ENCODE peak calls at places on chromosome 20, in seven cellular contexts. N is ovary; K is A549; P is uterus; W is kidney; S is CD8-positive, alpha-beta T cell; O is PC-9. E is an unnamed sample.

GRCh38 chr20:11952621-11953020 is 34.9 kb downstream of the BTBD3 start:
- DNase-seq in N (no peak), K (no peak), P (no peak), W (no peak), S (no peak), O (no peak), E (no peak)

GRCh38 chr20:62655291-62656204 is 13.2 kb downstream of the SLCO4A1 start:
- DNase-seq in N (peak), K (no peak), P (peak), W (no peak), S (no peak), O (no peak), E (no peak)

GRCh38 chr20:59185809-59186208 is 22.2 kb downstream of the ZNF831 start:
- DNase-seq in N (no peak), K (no peak), P (no peak), W (no peak), S (no peak), O (no peak), E (no peak)

GRCh38 chr20:35305682-35306556 is 13.7 kb upstream of the FAM83C start:
- DNase-seq in N (no peak), K (peak), P (no peak), W (peak), S (peak), O (peak), E (no peak)

GRCh38 chr20:52372169-52372568 is 180.6 kb upstream of the ZFP64 start:
- DNase-seq in N (no peak), K (no peak), P (no peak), W (no peak), S (no peak), O (no peak), E (no peak)

GRCh38 chr20:34999021-34999451 is 43.4 kb downstream of the MYH7B start:
- DNase-seq in N (no peak), K (no peak), P (no peak), W (no peak), S (no peak), O (no peak), E (no peak)

GRCh38 chr20:48295966-48296421 is 510.7 kb upstream of the SULF2 start:
- DNase-seq in N (no peak), K (no peak), P (peak), W (no peak), S (no peak), O (peak), E (no peak)

GRCh38 chr20:19819149-19819548 is 61.1 kb downstream of the RIN2 start:
- DNase-seq in N (no peak), K (no peak), P (no peak), W (no peak), S (no peak), O (no peak), E (no peak)

GRCh38 chr20:19764207-19764606 is 6.1 kb downstream of the RIN2 start:
- DNase-seq in N (no peak), K (no peak), P (no peak), W (no peak), S (no peak), O (no peak), E (no peak)

GRCh38 chr20:44001667-44002596 is 87.3 kb downstream of the TOX2 start:
- DNase-seq in N (no peak), K (no peak), P (no peak), W (no peak), S (no peak), O (no peak), E (no peak)

GRCh38 chr20:4740774-4741431 is 19.2 kb downstream of the PRND start:
- DNase-seq in N (peak), K (peak), P (peak), W (no peak), S (peak), O (no peak), E (no peak)

GRCh38 chr20:31837896-31838397 is 7.5 kb downstream of the FOXS1 start:
- DNase-seq in N (no peak), K (peak), P (no peak), W (no peak), S (no peak), O (no peak), E (no peak)

GRCh38 chr20:42589976-42590639 is 599.6 kb downstream of the PTPRT start:
- DNase-seq in N (no peak), K (no peak), P (no peak), W (no peak), S (no peak), O (no peak), E (no peak)

GRCh38 chr20:32387262-32387661 is 29.1 kb downstream of the ASXL1 start:
- DNase-seq in N (no peak), K (no peak), P (no peak), W (no peak), S (peak), O (no peak), E (no peak)

GRCh38 chr20:11850901-11851300 is 66.8 kb upstream of the BTBD3 start:
- DNase-seq in N (no peak), K (peak), P (no peak), W (no peak), S (no peak), O (no peak), E (no peak)

GRCh38 chr20:9280654-9281053 is 211.8 kb downstream of the PLCB4 start:
- DNase-seq in N (no peak), K (no peak), P (no peak), W (no peak), S (no peak), O (no peak), E (no peak)

GRCh38 chr20:38766071-38766470 is 17.8 kb downstream of the ACTR5 start:
- DNase-seq in N (no peak), K (no peak), P (no peak), W (no peak), S (no peak), O (no peak), E (no peak)

GRCh38 chr20:48041078-48041780 is 255.9 kb upstream of the SULF2 start:
- DNase-seq in N (no peak), K (no peak), P (peak), W (no peak), S (no peak), O (no peak), E (no peak)

GRCh38 chr20:31811796-31812728 is 7.1 kb upstream of the MYLK2 start:
- DNase-seq in N (no peak), K (no peak), P (no peak), W (no peak), S (no peak), O (no peak), E (no peak)

GRCh38 chr20:6818033-6818808 is 50.7 kb downstream of the BMP2 start:
- DNase-seq in N (no peak), K (no peak), P (no peak), W (no peak), S (no peak), O (no peak), E (no peak)

GRCh38 chr20:43824699-43825402 is 89.8 kb upstream of the TOX2 start:
- DNase-seq in N (no peak), K (peak), P (no peak), W (no peak), S (no peak), O (peak), E (no peak)

GRCh38 chr20:32050851-32051556 is 1.0 kb upstream of the HCK start:
- DNase-seq in N (no peak), K (no peak), P (no peak), W (no peak), S (no peak), O (no peak), E (peak)

GRCh38 chr20:32623667-32624157 is 38.6 kb upstream of the NOL4L start:
- DNase-seq in N (no peak), K (no peak), P (no peak), W (no peak), S (no peak), O (no peak), E (no peak)

GRCh38 chr20:13428684-13429083 is 207.6 kb downstream of the ISM1 start:
- DNase-seq in N (no peak), K (no peak), P (no peak), W (no peak), S (no peak), O (no peak), E (no peak)

GRCh38 chr20:5039255-5039657 is 37.9 kb upstream of the SLC23A2 start:
- DNase-seq in N (no peak), K (no peak), P (no peak), W (no peak), S (peak), O (no peak), E (no peak)

GRCh38 chr20:9578584-9578983 is 64.2 kb downstream of the LAMP5 start:
- DNase-seq in N (no peak), K (no peak), P (no peak), W (no peak), S (no peak), O (no peak), E (no peak)

GRCh38 chr20:48808382-48809034 is 19.3 kb downstream of the PREX1 start:
- DNase-seq in N (no peak), K (no peak), P (no peak), W (no peak), S (no peak), O (no peak), E (no peak)

GRCh38 chr20:52972965-52973819 is 1.0 kb downstream of the TSHZ2 start:
- DNase-seq in N (peak), K (no peak), P (peak), W (peak), S (no peak), O (no peak), E (peak)

GRCh38 chr20:46027245-46027853 is 1.7 kb upstream of the SLC12A5 start:
- DNase-seq in N (no peak), K (peak), P (no peak), W (no peak), S (no peak), O (peak), E (no peak)

GRCh38 chr20:43915209-43916072 is 789 bp downstream of the TOX2 start:
- DNase-seq in N (peak), K (no peak), P (no peak), W (no peak), S (no peak), O (peak), E (no peak)

GRCh38 chr20:62949887-62950286 is 2.6 kb upstream of the SLC17A9 start:
- DNase-seq in N (no peak), K (no peak), P (no peak), W (peak), S (no peak), O (no peak), E (no peak)

GRCh38 chr20:44355503-44356352 is at the start of gene HNF4A:
- DNase-seq in N (no peak), K (peak), P (no peak), W (no peak), S (no peak), O (no peak), E (peak)

GRCh38 chr20:7650081-7650480 is 290.2 kb downstream of the HAO1 start:
- DNase-seq in N (no peak), K (no peak), P (no peak), W (no peak), S (no peak), O (no peak), E (no peak)

GRCh38 chr20:11814276-11814675 is 103.4 kb upstream of the BTBD3 start:
- DNase-seq in N (no peak), K (no peak), P (no peak), W (no peak), S (no peak), O (peak), E (no peak)

GRCh38 chr20:49245921-49246740 is 26.9 kb downstream of the DDX27 start:
- DNase-seq in N (peak), K (peak), P (no peak), W (no peak), S (no peak), O (peak), E (no peak)

GRCh38 chr20:49712918-49713778 is 530 bp downstream of the B4GALT5 start:
- DNase-seq in N (peak), K (no peak), P (peak), W (peak), S (no peak), O (no peak), E (peak)

GRCh38 chr20:54148947-54149764 is 24.6 kb downstream of the CYP24A1 start:
- DNase-seq in N (no peak), K (peak), P (no peak), W (no peak), S (no peak), O (peak), E (no peak)

GRCh38 chr20:49786671-49787370 is 25.8 kb upstream of the SLC9A8 start:
- DNase-seq in N (no peak), K (peak), P (no peak), W (no peak), S (no peak), O (no peak), E (no peak)

GRCh38 chr20:44231193-44231592 is 15.9 kb upstream of the GDAP1L1 start:
- DNase-seq in N (no peak), K (peak), P (no peak), W (no peak), S (no peak), O (no peak), E (no peak)

GRCh38 chr20:50873518-50873959 is 57.7 kb downstream of the ADNP start:
- DNase-seq in N (no peak), K (no peak), P (no peak), W (no peak), S (no peak), O (no peak), E (no peak)
- H3K27ac ChIP-seq in N (no peak), K (no peak), P (no peak), W (no peak), S (no peak), O (no peak), E (no peak)

GRCh38 chr20:36744764-36745191 is 1.1 kb downstream of the NDRG3 start:
- DNase-seq in N (peak), K (no peak), P (peak), W (no peak), S (no peak), O (peak), E (peak)

GRCh38 chr20:36744243-36744642 is 1.6 kb downstream of the NDRG3 start:
- DNase-seq in N (no peak), K (no peak), P (no peak), W (no peak), S (no peak), O (no peak), E (no peak)

GRCh38 chr20:36742558-36742957 is 3.3 kb downstream of the NDRG3 start:
- DNase-seq in N (no peak), K (no peak), P (no peak), W (no peak), S (no peak), O (no peak), E (no peak)

GRCh38 chr20:36745927-36746659 is at the start of gene NDRG3:
- DNase-seq in N (peak), K (peak), P (peak), W (peak), S (peak), O (peak), E (peak)

DNA sequence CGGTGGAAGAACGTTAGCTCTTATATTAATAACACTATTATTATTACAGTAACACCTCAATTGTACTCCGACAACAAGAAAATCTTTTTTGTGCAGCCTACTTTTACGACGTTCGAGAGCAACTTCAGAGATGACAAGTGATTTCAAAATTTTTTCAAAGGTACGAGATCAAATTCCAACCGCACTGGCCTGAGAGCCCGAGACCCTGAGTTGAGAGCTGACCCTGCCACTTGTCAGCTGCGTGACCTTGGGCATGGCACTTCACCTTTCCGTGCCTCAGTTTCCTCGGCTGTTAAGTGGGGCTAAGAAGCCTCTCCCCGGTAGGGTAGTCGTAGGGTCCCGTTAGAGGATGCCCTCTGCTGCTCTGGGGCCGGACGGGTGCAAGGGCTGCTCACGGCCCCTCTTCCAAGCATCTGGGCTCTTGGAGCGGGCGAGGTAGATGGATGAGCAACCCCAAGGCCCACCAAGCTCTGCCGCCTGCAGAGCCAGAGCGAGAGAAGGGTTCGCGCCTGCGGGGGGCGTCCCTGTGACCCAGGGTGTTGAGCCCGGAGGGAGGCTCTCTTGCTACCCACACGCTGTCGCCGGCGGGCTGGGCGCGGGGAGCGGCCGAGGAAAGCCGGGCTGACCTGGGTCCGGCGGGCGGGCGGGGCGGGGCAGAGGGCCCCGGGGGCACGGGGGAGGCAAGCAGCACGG is 510 bp downstream of the NDRG3 start:
- DNase-seq in N (no peak), K (peak), P (no peak), W (peak), S (no peak), O (no peak), E (no peak)
- TF ChIP-seq CTCF in N (no peak), K (no peak), P (no peak), W (no peak), S (no peak), O (no peak), E (no peak)

GRCh38 chr20:57005146-57005933 is 261.1 kb downstream of the BMP7 start:
- DNase-seq in N (no peak), K (no peak), P (no peak), W (no peak), S (no peak), O (no peak), E (no peak)

GRCh38 chr20:57008217-57008616 is 258.2 kb downstream of the BMP7 start:
- DNase-seq in N (no peak), K (peak), P (no peak), W (no peak), S (no peak), O (peak), E (no peak)

GRCh38 chr20:57006411-57007170 is 259.9 kb downstream of the BMP7 start:
- DNase-seq in N (no peak), K (peak), P (no peak), W (no peak), S (no peak), O (peak), E (no peak)

GRCh38 chr20:57009355-57009754 is 257.1 kb downstream of the BMP7 start:
- DNase-seq in N (no peak), K (no peak), P (no peak), W (no peak), S (no peak), O (no peak), E (no peak)

GRCh38 chr20:57007171-57007540 is 259.3 kb downstream of the BMP7 start:
- DNase-seq in N (no peak), K (no peak), P (no peak), W (no peak), S (no peak), O (no peak), E (no peak)
- H3K4me3 ChIP-seq in N (no peak), K (no peak), P (no peak), W (no peak), S (no peak), O (peak), E (no peak)

DNA sequence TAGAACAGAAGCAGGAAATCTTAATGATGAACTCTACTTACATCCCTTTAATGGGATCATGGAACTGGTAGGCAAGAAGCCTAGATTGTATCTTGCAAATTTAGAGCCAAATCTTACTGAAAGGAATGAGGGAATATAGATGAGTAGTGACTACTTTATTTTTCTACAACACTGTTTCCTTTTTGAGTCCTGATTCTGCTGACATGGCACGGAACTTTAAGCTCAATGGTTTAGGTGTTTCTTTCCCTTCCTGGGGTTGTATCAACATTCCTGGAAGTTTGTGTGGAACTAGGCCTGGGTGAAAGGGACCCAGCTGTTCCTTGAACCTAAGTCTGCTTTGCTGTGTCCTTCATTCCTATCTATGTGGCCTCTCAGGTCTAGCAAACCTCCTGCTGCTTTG is 705.3 kb upstream of the FLRT3 start:
- DNase-seq in N (no peak), K (no peak), P (no peak), W (no peak), S (no peak), O (no peak), E (no peak)
- H3K27ac ChIP-seq in N (no peak), K (no peak), P (no peak), W (no peak), S (no peak), O (no peak), E (no peak)

GRCh38 chr20:37390891-37391525 is 45.1 kb downstream of the SRC start:
- DNase-seq in N (peak), K (peak), P (no peak), W (peak), S (no peak), O (no peak), E (peak)

GRCh38 chr20:37388831-37389230 is 42.9 kb downstream of the SRC start:
- DNase-seq in N (peak), K (peak), P (no peak), W (peak), S (no peak), O (no peak), E (peak)

GRCh38 chr20:37389241-37389747 is 43.4 kb downstream of the SRC start:
- DNase-seq in N (peak), K (peak), P (no peak), W (peak), S (no peak), O (no peak), E (peak)

GRCh38 chr20:37390503-37390890 is 44.6 kb downstream of the SRC start:
- DNase-seq in N (peak), K (no peak), P (no peak), W (peak), S (no peak), O (no peak), E (peak)

DNA sequence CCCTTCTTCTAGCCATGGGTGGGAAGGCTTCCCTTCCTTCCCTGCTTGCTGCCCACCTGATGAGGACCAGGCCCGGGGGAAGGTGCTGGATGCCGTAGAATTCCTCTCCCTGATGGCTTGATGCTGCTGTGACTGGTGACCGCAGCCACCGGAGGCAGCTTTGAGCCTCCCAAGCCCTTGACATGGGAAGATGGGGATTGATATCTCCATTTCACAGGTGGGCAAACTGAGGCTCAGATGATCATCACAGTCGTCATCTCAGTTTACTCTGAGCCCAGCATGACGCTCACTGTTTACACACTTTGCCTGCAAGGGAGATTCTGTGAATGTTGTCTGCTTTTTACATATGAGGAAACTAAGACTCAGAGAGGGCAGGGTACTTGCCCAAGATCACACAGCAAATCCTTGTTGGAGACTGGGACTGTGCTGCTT is 43.9 kb downstream of the SRC start:
- DNase-seq in N (peak), K (peak), P (no peak), W (peak), S (no peak), O (no peak), E (peak)
- TF ChIP-seq CTCF in N (no peak), K (peak), P (no peak), W (no peak), S (no peak), O (no peak), E (no peak)

DNA sequence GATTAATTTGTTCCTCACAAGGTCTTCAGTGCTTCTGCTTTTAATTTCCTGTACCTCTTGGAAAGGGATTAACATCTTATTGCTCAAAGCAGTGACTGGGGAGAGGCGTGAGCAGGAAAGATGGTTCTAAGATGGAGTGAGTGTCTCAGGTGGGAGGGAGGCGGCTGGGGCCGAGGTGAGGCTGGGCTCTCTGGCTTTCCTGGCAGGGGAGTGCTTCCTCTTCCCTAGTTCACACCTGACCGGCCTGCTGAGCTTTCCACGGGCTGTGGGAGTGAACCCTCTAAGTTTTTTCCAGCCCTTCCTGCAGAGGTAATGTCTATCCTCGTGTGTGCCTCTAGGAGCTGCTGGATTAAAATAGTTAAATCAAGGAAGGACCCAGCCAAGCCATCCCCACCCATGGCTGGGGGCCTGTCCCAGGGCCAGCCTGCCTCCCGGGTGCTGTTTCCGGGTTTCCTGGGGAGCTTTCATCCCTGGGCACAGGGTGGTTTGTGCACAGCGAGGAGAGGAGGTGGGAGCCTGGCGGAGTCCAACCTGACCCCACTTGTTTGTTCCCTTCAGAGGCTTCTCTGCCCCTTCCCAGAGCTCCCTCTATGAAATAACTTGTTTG is 179.1 kb downstream of the TFAP2C start:
- DNase-seq in N (no peak), K (no peak), P (no peak), W (no peak), S (no peak), O (no peak), E (no peak)
- H3K4me3 ChIP-seq in N (no peak), K (no peak), P (no peak), W (no peak), S (no peak), O (no peak), E (no peak)